ENCODE peak calls at places on chromosomes 1 and 21, in six cellular contexts. T, A, Q, Z, B and L are unnamed samples.

GRCh38 chr1:7616953-7617352 is 154.1 kb upstream of the VAMP3 start:
- DNase-seq in T (no peak), A (no peak), Q (peak; percentile 67), Z (no peak), B (no peak), L (no peak)

GRCh38 chr1:30320581-30320890 is 402.8 kb downstream of the MATN1 start:
- DNase-seq in T (no peak), A (no peak), Q (no peak), Z (no peak), B (no peak), L (no peak)

GRCh38 chr1:197633447-197634039 is 141.7 kb downstream of the DENND1B start:
- DNase-seq in T (no peak), A (no peak), Q (no peak), Z (no peak), B (no peak), L (no peak)

GRCh38 chr1:61005572-61006386 is 76.6 kb upstream of the NFIA start:
- DNase-seq in T (no peak), A (no peak), Q (peak; percentile 81), Z (no peak), B (no peak), L (no peak)

GRCh38 chr1:55965981-55966461 is 613.3 kb downstream of the PLPP3 start:
- DNase-seq in T (no peak), A (peak; percentile 36), Q (no peak), Z (no peak), B (peak; percentile 31), L (no peak)

GRCh38 chr1:238029126-238029525 is 138.4 kb upstream of the ZP4 start:
- DNase-seq in T (no peak), A (no peak), Q (no peak), Z (no peak), B (no peak), L (no peak)

GRCh38 chr1:235657747-235658526 is 8.4 kb upstream of the GNG4 start:
- DNase-seq in T (no peak), A (no peak), Q (no peak), Z (no peak), B (no peak), L (no peak)

GRCh38 chr21:39022901-39023693 is 160.2 kb downstream of the PSMG1 start:
- DNase-seq in T (no peak), A (no peak), Q (peak; percentile 70), Z (no peak), B (no peak), L (no peak)

GRCh38 chr1:201562257-201562656 is 23.3 kb downstream of the NAV1 start:
- DNase-seq in T (no peak), A (peak; percentile 77), Q (no peak), Z (peak; percentile 80), B (peak; percentile 82), L (no peak)

GRCh38 chr1:228695015-228695955 is 40.0 kb upstream of the RHOU start:
- DNase-seq in T (no peak), A (no peak), Q (no peak), Z (no peak), B (peak; percentile 18), L (no peak)

GRCh38 chr1:52680353-52680752 is 17.8 kb downstream of the COA7 start:
- DNase-seq in T (no peak), A (no peak), Q (no peak), Z (no peak), B (no peak), L (no peak)

GRCh38 chr1:151832318-151832984 is 849 bp upstream of the RORC start:
- DNase-seq in T (no peak), A (no peak), Q (no peak), Z (peak; percentile 27), B (peak; percentile 34), L (no peak)

GRCh38 chr1:244349103-244349531 is 102.6 kb downstream of the ADSS2 start:
- DNase-seq in T (no peak), A (peak; percentile 36), Q (no peak), Z (peak; percentile 84), B (peak; percentile 56), L (no peak)

GRCh38 chr1:25526753-25527152 is 16.7 kb upstream of the LDLRAP1 start:
- DNase-seq in T (no peak), A (no peak), Q (no peak), Z (no peak), B (no peak), L (no peak)

GRCh38 chr21:35528109-35529042 is 479.3 kb upstream of the RUNX1 start:
- DNase-seq in T (no peak), A (no peak), Q (no peak), Z (no peak), B (no peak), L (peak; percentile 29)

GRCh38 chr1:111576547-111576946 is 43.0 kb upstream of the RAP1A start:
- DNase-seq in T (no peak), A (no peak), Q (no peak), Z (no peak), B (no peak), L (no peak)
- TF ChIP-seq CTCF in T (no peak), A (no peak), Q (no peak), Z (no peak), B (no peak), L (no peak)

GRCh38 chr1:12142141-12142823 is 24.5 kb upstream of the TNFRSF1B start:
- DNase-seq in T (no peak), A (no peak), Q (no peak), Z (no peak), B (no peak), L (no peak)

GRCh38 chr1:12142891-12143630 is 23.7 kb upstream of the TNFRSF1B start:
- DNase-seq in T (no peak), A (no peak), Q (no peak), Z (no peak), B (no peak), L (no peak)

GRCh38 chr1:12144969-12145368 is 21.8 kb upstream of the TNFRSF1B start:
- DNase-seq in T (no peak), A (no peak), Q (no peak), Z (no peak), B (no peak), L (no peak)

GRCh38 chr1:12144236-12144635 is 22.6 kb upstream of the TNFRSF1B start:
- DNase-seq in T (no peak), A (no peak), Q (no peak), Z (no peak), B (no peak), L (no peak)

GRCh38 chr1:12143631-12144155 is 23.1 kb upstream of the TNFRSF1B start:
- DNase-seq in T (no peak), A (peak; percentile 77), Q (no peak), Z (peak; percentile 98), B (peak; percentile 92), L (no peak)
- TF ChIP-seq CTCF in T (no peak), A (peak; percentile 4), Q (peak; percentile 22), Z (no peak), B (no peak), L (no peak)

DNA sequence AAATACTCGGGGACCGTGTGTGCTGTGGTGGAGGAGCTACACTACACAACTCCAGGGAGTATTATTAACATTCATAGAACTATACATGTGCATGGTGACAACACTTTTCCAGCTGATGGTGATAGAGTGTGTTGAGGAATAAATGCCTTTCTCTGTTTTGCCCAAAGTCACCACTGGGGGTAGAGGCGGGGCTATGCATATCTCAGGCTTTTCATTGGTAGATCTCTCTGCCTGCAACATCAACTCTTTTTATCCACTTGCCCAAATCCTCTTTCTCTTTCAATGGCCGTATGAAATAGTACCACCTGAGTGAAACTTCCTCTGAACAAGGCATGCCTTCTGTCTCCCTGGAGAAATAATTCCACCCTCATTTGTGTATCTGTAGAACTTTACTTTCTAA is 107.0 kb upstream of the C8B start:
- DNase-seq in T (no peak), A (no peak), Q (no peak), Z (no peak), B (no peak), L (no peak)
- TF ChIP-seq CTCF in T (peak; percentile 31), A (no peak), Q (no peak), Z (peak; percentile 51), B (no peak), L (no peak)

GRCh38 chr21:14768042-14768441 is 221.9 kb upstream of the SAMSN1 start:
- DNase-seq in T (no peak), A (no peak), Q (no peak), Z (no peak), B (no peak), L (no peak)

GRCh38 chr21:14762734-14763694 is 216.9 kb upstream of the SAMSN1 start:
- DNase-seq in T (no peak), A (no peak), Q (no peak), Z (no peak), B (no peak), L (peak; percentile 67)

GRCh38 chr21:14767192-14767852 is 221.2 kb upstream of the SAMSN1 start:
- DNase-seq in T (no peak), A (no peak), Q (no peak), Z (no peak), B (no peak), L (no peak)

GRCh38 chr21:14763695-14764064 is 217.6 kb upstream of the SAMSN1 start:
- DNase-seq in T (no peak), A (no peak), Q (no peak), Z (no peak), B (no peak), L (no peak)

DNA sequence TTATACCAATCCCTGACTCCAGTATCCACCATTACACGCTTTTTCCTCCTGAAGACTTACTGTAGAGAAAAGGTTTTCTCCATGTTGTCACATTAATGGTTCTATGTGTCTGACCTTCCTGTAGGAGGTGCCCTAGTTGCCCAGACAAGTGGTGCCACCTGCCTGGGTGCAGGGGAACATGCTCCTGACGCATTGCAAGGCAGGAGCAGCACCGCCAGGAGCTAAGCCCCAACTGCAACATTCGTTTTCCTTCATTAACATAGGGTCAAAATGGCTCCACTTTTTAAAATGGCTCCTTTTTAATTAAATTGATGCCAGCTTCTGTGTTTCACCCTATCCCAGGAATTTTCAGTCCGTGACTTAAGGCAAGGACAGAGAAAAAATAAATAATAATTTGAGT is 220.1 kb upstream of the SAMSN1 start:
- DNase-seq in T (no peak), A (no peak), Q (no peak), Z (no peak), B (no peak), L (no peak)
- TF ChIP-seq CTCF in T (no peak), A (no peak), Q (no peak), Z (no peak), B (no peak), L (no peak)

DNA sequence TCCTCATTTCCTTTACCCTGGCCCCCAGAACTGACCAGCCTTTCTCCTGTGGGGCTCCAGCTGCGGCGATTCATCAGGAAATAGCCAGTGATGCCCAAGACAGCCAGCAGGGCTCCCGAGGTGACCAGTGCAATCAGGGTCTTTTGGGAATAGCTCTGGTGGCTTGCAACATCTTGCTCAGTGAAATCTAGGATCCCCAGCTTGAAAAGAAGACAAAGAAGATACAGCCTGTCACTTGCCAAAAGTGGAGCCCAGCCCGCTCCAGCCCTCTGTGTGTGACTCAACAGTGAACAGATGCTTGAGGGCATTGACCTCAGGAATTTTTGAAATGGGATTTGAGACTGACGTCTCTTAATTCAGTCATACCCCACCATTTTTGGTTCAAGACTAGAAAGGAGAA is 22.3 kb downstream of the CD34 start:
- DNase-seq in T (no peak), A (no peak), Q (no peak), Z (peak; percentile 60), B (no peak), L (no peak)
- TF ChIP-seq CTCF in T (peak; percentile 24), A (no peak), Q (peak; percentile 27), Z (peak; percentile 43), B (no peak), L (no peak)